ENCODE peak calls at places on chromosomes 5 and 9, in eight cellular contexts. X is Karpas-422; Z is uterus; H is AG04450; W is A549; G is upper lobe of right lung; L is HFF-Myc; N is effector memory CD4-positive, alpha-beta T cell. T is an unnamed sample.

GRCh38 chr5:142215915-142216681 is 107.5 kb downstream of the NDFIP1 start:
- DNase-seq in G (peak), H (peak), W (peak), Z (peak), L (peak), N (no peak), X (peak), T (peak)

GRCh38 chr5:61498121-61498520 is 166.1 kb downstream of the ZSWIM6 start:
- DNase-seq in X (no peak), W (no peak), L (no peak), G (no peak), N (no peak), Z (no peak), H (no peak), T (no peak)

GRCh38 chr5:148750614-148751013 is 75.8 kb upstream of the ADRB2 start:
- DNase-seq in W (no peak), Z (no peak), N (no peak), X (no peak), G (peak), H (no peak), L (no peak), T (no peak)

GRCh38 chr5:43729846-43730478 is 127.0 kb downstream of the NNT start:
- DNase-seq in H (peak), G (no peak), Z (no peak), X (peak), N (no peak), L (no peak), W (no peak), T (no peak)

GRCh38 chr9:107465467-107466451 is 23.8 kb downstream of the KLF4 start:
- DNase-seq in X (no peak), L (no peak), G (peak), Z (peak), H (no peak), N (no peak), W (peak), T (peak)

GRCh38 chr9:95143591-95144561 is 173.6 kb downstream of the FANCC start:
- DNase-seq in H (peak), X (no peak), G (peak), W (no peak), N (no peak), Z (peak), L (peak), T (no peak)

GRCh38 chr9:114465906-114466900 is 39.1 kb downstream of the WHRN start:
- DNase-seq in X (no peak), H (no peak), W (no peak), L (no peak), Z (no peak), G (no peak), N (no peak), T (no peak)

GRCh38 chr5:27388755-27389154 is 350.4 kb upstream of the CDH9 start:
- DNase-seq in G (no peak), L (no peak), X (no peak), N (no peak), H (no peak), W (no peak), Z (no peak), T (no peak)

GRCh38 chr5:71905804-71906711 is 187.0 kb downstream of the CARTPT start:
- DNase-seq in G (no peak), X (no peak), N (no peak), H (no peak), L (no peak), W (no peak), Z (peak), T (no peak)

GRCh38 chr9:130426883-130427282 is 17.9 kb upstream of the ASS1 start:
- DNase-seq in L (peak), G (no peak), N (no peak), X (no peak), H (no peak), Z (no peak), W (peak), T (no peak)

GRCh38 chr9:86550411-86550810 is 196.2 kb upstream of the TUT7 start:
- DNase-seq in L (no peak), H (no peak), W (no peak), G (no peak), X (no peak), N (no peak), Z (no peak), T (no peak)

GRCh38 chr9:36120705-36121104 is 15.8 kb upstream of the GLIPR2 start:
- DNase-seq in L (no peak), H (no peak), N (no peak), X (no peak), G (no peak), Z (no peak), W (no peak), T (no peak)

GRCh38 chr9:682633-683508 is 158.6 kb upstream of the DMRT1 start:
- DNase-seq in G (no peak), L (no peak), H (no peak), N (no peak), X (no peak), W (no peak), Z (no peak), T (no peak)

GRCh38 chr5:132215329-132215728 is 12.3 kb downstream of the P4HA2 start:
- DNase-seq in H (peak), N (no peak), G (peak), X (no peak), W (peak), Z (peak), L (peak), T (peak)

GRCh38 chr9:81529556-81530193 is 159.7 kb downstream of the TLE1 start:
- DNase-seq in W (peak), N (no peak), H (no peak), G (no peak), L (peak), X (no peak), Z (no peak), T (no peak)

GRCh38 chr9:88018101-88018500 is 43.8 kb upstream of the CDK20 start:
- DNase-seq in H (no peak), G (no peak), Z (no peak), N (no peak), W (no peak), L (no peak), X (no peak), T (no peak)

GRCh38 chr5:177300236-177300880 is 3.2 kb downstream of the RAB24 start:
- DNase-seq in L (peak), X (peak), G (no peak), W (no peak), Z (peak), H (peak), N (peak), T (no peak)

GRCh38 chr9:26656003-26656940 is 236.3 kb downstream of the CAAP1 start:
- DNase-seq in X (peak), W (peak), N (no peak), Z (peak), L (peak), H (no peak), G (no peak), T (no peak)

GRCh38 chr5:78362220-78362619 is 1.8 kb downstream of the SCAMP1 start:
- DNase-seq in Z (no peak), G (no peak), L (no peak), X (no peak), H (no peak), W (no peak), N (no peak), T (no peak)

GRCh38 chr9:127877566-127877998 is at the start of gene AK1:
- DNase-seq in N (no peak), X (no peak), Z (peak), W (no peak), H (no peak), L (no peak), G (peak), T (no peak)

GRCh38 chr5:135167634-135168033 is 133.6 kb upstream of the PITX1 start:
- DNase-seq in N (no peak), W (no peak), Z (no peak), G (no peak), X (no peak), L (no peak), H (no peak), T (no peak)

GRCh38 chr9:88197781-88198345 is 59.6 kb upstream of the SPATA31C2 start:
- DNase-seq in N (no peak), L (peak), G (no peak), H (peak), Z (no peak), W (peak), X (peak), T (no peak)

GRCh38 chr5:151082976-151083651 is 2.3 kb upstream of the TNIP1 start:
- DNase-seq in L (no peak), H (no peak), W (peak), Z (no peak), G (peak), X (no peak), N (peak), T (no peak)

GRCh38 chr9:13358128-13358527 is 78.6 kb upstream of the MPDZ start:
- DNase-seq in Z (no peak), L (peak), H (peak), G (no peak), W (no peak), N (no peak), X (no peak), T (no peak)

GRCh38 chr5:142717582-142718215 is 31.8 kb upstream of the FGF1 start:
- DNase-seq in X (peak), N (no peak), Z (peak), G (no peak), L (no peak), H (peak), W (peak), T (no peak)

GRCh38 chr5:180291234-180291940 is 496 bp downstream of the MAPK9 start:
- DNase-seq in Z (peak), G (peak), X (no peak), W (peak), N (no peak), H (no peak), L (no peak), T (no peak)

GRCh38 chr5:173331287-173331686 is 3.1 kb upstream of the STC2 start:
- DNase-seq in G (no peak), L (no peak), W (no peak), Z (no peak), X (no peak), H (no peak), N (no peak), T (no peak)

GRCh38 chr9:69097923-69098593 is 62.5 kb downstream of the FXN start:
- DNase-seq in H (no peak), W (no peak), X (no peak), N (no peak), L (no peak), Z (no peak), G (no peak), T (no peak)

GRCh38 chr5:140181002-140181483 is 6.1 kb downstream of the CYSTM1 start:
- DNase-seq in L (no peak), N (no peak), X (no peak), Z (no peak), G (no peak), H (no peak), W (no peak), T (no peak)

GRCh38 chr5:53262348-53262970 is 152.9 kb upstream of the MOCS2 start:
- DNase-seq in W (no peak), L (no peak), G (no peak), H (no peak), X (peak), N (no peak), Z (no peak), T (no peak)

GRCh38 chr5:149754481-149754880 is 24.4 kb downstream of the PPARGC1B start:
- DNase-seq in X (no peak), W (no peak), L (no peak), H (no peak), Z (no peak), G (no peak), N (no peak), T (no peak)

DNA sequence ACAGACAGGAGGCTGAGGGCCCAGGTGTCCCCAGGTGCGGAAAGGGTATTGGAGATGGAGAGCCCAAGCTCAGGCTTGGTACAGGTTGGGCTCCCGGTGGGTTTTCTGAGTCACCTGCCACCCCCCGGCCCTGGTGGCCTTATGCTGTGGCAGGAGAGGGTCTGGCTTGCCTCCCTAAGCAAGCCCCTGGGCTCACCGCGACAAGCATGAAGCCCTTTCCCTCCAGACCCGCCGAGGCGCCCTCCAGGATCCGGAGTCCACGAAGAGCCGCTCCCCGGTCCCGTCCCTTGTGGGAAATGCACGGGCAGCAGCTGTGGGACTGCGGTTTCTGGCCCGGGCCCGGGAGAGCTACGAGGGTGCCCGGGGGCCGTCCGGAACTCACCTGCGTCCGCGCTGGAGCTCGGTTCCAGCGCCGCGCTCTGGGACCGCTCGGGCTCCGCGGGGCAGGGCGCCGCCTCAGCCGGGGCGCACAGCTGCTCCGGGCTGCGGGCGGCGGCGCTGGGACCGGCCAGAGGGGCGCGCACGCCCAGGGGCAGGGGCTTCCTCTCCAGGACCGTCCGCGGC is 767 bp downstream of the SAPCD2 start:
- DNase-seq in L (no peak), H (no peak), X (peak), Z (no peak), N (no peak), W (no peak), G (peak), T (no peak)
- H3K4me3 ChIP-seq in L (peak), H (peak), X (peak), Z (no peak), N (no peak), W (peak), G (no peak), T (no peak)

GRCh38 chr9:124214596-124215550 is 42.9 kb upstream of the NEK6 start:
- DNase-seq in Z (no peak), H (no peak), L (no peak), X (peak), W (no peak), N (no peak), G (peak), T (no peak)
- H3K4me3 ChIP-seq in Z (no peak), H (no peak), L (no peak), X (no peak), W (no peak), N (no peak), G (no peak), T (no peak)

DNA sequence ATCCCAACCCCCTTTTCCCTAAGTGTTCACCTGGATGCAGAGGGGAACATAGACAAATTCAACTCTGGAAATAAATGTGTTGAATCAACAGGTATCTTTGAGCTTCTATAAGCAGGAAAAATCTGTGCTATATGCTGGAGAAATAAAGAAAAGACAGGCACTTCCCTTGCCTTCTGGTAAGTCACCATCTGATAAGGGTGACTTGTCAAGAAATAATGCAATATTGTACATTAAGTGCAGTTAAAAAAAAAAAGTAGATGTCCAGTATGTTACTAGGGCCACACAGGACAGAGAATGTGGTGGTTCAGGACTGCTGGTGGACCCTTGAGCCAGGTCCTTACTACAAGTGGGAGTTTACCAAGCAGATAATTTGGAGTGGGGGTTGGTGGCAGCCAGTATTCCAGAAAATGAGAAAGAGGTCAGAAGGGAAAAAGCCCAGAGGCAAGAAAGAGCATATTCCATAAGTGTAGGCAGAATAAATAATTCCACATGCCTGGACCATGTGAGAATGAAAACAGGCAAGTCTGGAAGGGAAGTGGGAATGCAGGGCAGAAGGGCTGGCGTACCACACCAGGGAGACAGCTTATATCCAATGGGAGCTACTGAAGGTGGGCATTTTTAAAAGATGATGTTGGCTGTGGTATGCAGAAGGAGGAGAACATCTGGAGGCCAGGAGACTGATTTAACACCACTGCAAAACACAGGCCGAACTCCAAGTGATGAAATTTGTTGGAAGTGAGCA is 209.9 kb downstream of the SEMA5A start:
- DNase-seq in G (no peak), Z (no peak), H (no peak), X (no peak), L (peak), W (no peak), N (no peak), T (no peak)
- H3K4me3 ChIP-seq in G (no peak), Z (no peak), H (no peak), X (no peak), L (no peak), W (no peak), N (no peak), T (no peak)

GRCh38 chr9:125759812-125760134 is 12.6 kb downstream of the PBX3 start:
- DNase-seq in H (no peak), Z (no peak), G (no peak), L (no peak), W (no peak), N (no peak), X (no peak), T (no peak)
- H3K4me3 ChIP-seq in H (peak), Z (no peak), G (peak), L (peak), W (no peak), N (no peak), X (peak), T (peak)

GRCh38 chr9:99411479-99412100 is 189.5 kb downstream of the SEC61B start:
- DNase-seq in H (no peak), W (no peak), Z (no peak), G (no peak), X (no peak), N (no peak), L (no peak), T (no peak)

GRCh38 chr9:99414321-99414720 is 192.2 kb downstream of the SEC61B start:
- DNase-seq in G (no peak), N (no peak), X (no peak), W (no peak), Z (no peak), H (no peak), L (no peak), T (no peak)

GRCh38 chr9:99406939-99407338 is 184.9 kb downstream of the SEC61B start:
- DNase-seq in Z (no peak), W (no peak), L (no peak), H (no peak), N (no peak), X (no peak), G (no peak), T (no peak)

GRCh38 chr9:99416007-99416406 is 193.9 kb downstream of the SEC61B start:
- DNase-seq in Z (no peak), W (no peak), H (no peak), L (peak), X (no peak), G (no peak), N (no peak), T (no peak)

DNA sequence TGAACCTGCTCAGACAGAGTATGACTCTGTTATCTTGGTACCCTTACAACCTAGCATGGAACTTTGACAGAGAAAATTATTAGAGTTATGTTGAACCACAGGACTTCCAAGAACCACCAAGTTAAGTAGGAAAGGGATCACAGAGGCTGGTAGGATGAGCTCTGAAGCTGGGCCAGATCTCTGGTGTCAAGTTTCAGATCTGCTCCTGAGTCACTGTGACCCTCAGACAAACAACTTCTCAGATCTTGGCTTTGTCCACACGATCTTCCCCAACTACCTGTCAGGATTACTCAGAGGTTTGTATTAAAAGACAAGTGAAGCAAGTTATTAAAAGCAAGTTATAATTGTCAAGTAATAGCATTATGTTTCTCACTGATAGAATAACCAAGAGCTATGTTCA is 189.0 kb downstream of the SEC61B start:
- DNase-seq in Z (no peak), L (no peak), W (no peak), N (no peak), G (no peak), H (peak), X (no peak), T (no peak)
- H3K4me3 ChIP-seq in Z (no peak), L (no peak), W (no peak), N (no peak), G (no peak), H (no peak), X (no peak), T (no peak)

GRCh38 chr9:119365291-119366027 is 3.8 kb downstream of the BRINP1 start:
- DNase-seq in W (peak), X (peak), G (no peak), H (no peak), L (no peak), N (no peak), Z (no peak), T (no peak)
- H3K4me3 ChIP-seq in W (no peak), X (no peak), G (no peak), H (no peak), L (no peak), N (no peak), Z (no peak), T (no peak)

GRCh38 chr5:36068751-36069281 is 2.1 kb upstream of the UGT3A2 start:
- DNase-seq in G (no peak), W (no peak), X (peak), N (no peak), H (no peak), L (no peak), Z (no peak), T (no peak)

GRCh38 chr5:36070687-36071571 is 4.2 kb upstream of the UGT3A2 start:
- DNase-seq in H (no peak), L (no peak), W (no peak), G (no peak), Z (no peak), X (no peak), N (no peak), T (no peak)

GRCh38 chr5:36066001-36066539 is 612 bp downstream of the UGT3A2 start:
- DNase-seq in X (no peak), G (no peak), W (no peak), L (no peak), H (no peak), Z (no peak), N (no peak), T (no peak)

GRCh38 chr5:36066540-36067210 is at the start of gene UGT3A2:
- DNase-seq in H (no peak), X (no peak), G (no peak), W (no peak), L (no peak), Z (no peak), N (no peak), T (no peak)
- H3K4me3 ChIP-seq in H (no peak), X (no peak), G (no peak), W (no peak), L (no peak), Z (no peak), N (no peak), T (no peak)

GRCh38 chr9:129177791-129178578 is at the start of gene IER5L:
- DNase-seq in W (peak), H (peak), N (peak), L (peak), G (peak), X (peak), Z (peak), T (peak)

GRCh38 chr9:129177443-129177790 is 644 bp downstream of the IER5L start:
- DNase-seq in N (no peak), L (no peak), H (no peak), X (peak), W (no peak), G (no peak), Z (no peak), T (no peak)

GRCh38 chr9:129178983-129179382 is 922 bp upstream of the IER5L start:
- DNase-seq in G (no peak), X (no peak), L (no peak), N (no peak), Z (no peak), W (no peak), H (no peak), T (no peak)

GRCh38 chr9:129176786-129177442 is 1.1 kb downstream of the IER5L start:
- DNase-seq in X (no peak), H (no peak), W (no peak), Z (peak), G (peak), N (no peak), L (no peak), T (no peak)

DNA sequence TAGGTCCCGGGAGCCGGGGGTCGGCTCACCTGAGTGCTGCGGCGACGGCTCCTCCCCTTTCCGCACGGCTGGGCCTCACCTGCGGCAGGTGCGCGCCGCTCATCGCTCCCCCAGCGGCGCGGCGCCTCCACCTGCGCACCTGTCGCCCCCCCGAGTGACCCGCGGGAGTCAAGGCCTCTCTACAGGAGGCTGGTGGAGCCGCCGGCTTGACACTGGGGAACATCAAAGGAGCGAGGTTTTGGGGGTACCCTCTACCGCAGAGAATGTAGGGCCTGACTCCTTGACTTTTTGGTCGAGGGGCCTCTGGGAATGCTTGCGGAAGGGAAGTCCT is 483 bp upstream of the IER5L start:
- DNase-seq in H (no peak), X (no peak), G (no peak), Z (no peak), N (no peak), L (no peak), W (no peak), T (no peak)
- H3K4me3 ChIP-seq in H (peak), X (peak), G (peak), Z (no peak), N (peak), L (peak), W (peak), T (peak)

GRCh38 chr9:37423508-37423907 is 1.0 kb downstream of the GRHPR start:
- DNase-seq in H (no peak), N (no peak), L (no peak), W (no peak), X (no peak), G (no peak), Z (no peak), T (no peak)
- H3K4me3 ChIP-seq in H (peak), N (no peak), L (peak), W (peak), X (peak), G (peak), Z (peak), T (peak)

T was measured in thoracic aorta.